ENCODE peak calls at places on chromosomes 16 and 17, in six cellular contexts. Q is prostate gland; H is heart right ventricle; B is astrocyte; S is CD8-positive, alpha-beta memory T cell; M is WERI-Rb-1. U is an unnamed sample.

GRCh38 chr16:67395105-67395457 is 1.8 kb upstream of the TPPP3 start:
- DNase-seq in Q (no peak), H (no peak), B (no peak), S (no peak), M (no peak), U (no peak)

GRCh38 chr16:27367463-27368357 is 34.3 kb upstream of the IL21R start:
- DNase-seq in Q (peak; percentile 65), H (peak; percentile 82), B (peak; percentile 29), S (peak; percentile 95), M (peak; percentile 85), U (peak; percentile 95)

GRCh38 chr17:45680360-45680759 is 103.8 kb upstream of the CRHR1 start:
- DNase-seq in Q (no peak), H (no peak), B (no peak), S (no peak), M (no peak), U (no peak)

GRCh38 chr16:54489225-54489781 is 202.7 kb upstream of the IRX3 start:
- DNase-seq in Q (no peak), H (no peak), B (no peak), S (no peak), M (no peak), U (no peak)

GRCh38 chr17:65660947-65661346 is 99.5 kb upstream of the AXIN2 start:
- DNase-seq in Q (no peak), H (no peak), B (peak; percentile 36), S (no peak), M (no peak), U (no peak)

GRCh38 chr16:30372037-30372712 is 1.9 kb upstream of the TBC1D10B start:
- DNase-seq in Q (no peak), H (no peak), B (no peak), S (no peak), M (no peak), U (no peak)

GRCh38 chr16:58099956-58100300 is 29.3 kb downstream of the CFAP20 start:
- DNase-seq in Q (no peak), H (no peak), B (no peak), S (no peak), M (no peak), U (peak; percentile 19)

GRCh38 chr17:68709995-68710780 is 109.0 kb upstream of the FAM20A start:
- DNase-seq in Q (no peak), H (no peak), B (no peak), S (no peak), M (no peak), U (no peak)

GRCh38 chr17:66276328-66276937 is 26.0 kb upstream of the PRKCA start:
- DNase-seq in Q (no peak), H (no peak), B (peak; percentile 67), S (no peak), M (no peak), U (no peak)

GRCh38 chr17:15649861-15650391 is 30.4 kb upstream of the FBXW10B start:
- DNase-seq in Q (no peak), H (no peak), B (peak; percentile 47), S (no peak), M (no peak), U (no peak)

GRCh38 chr17:75271955-75272847 is 1.2 kb upstream of the MIF4GD start:
- DNase-seq in Q (peak; percentile 17), H (peak; percentile 70), B (no peak), S (peak; percentile 47), M (peak; percentile 23), U (peak; percentile 70)

GRCh38 chr17:14428640-14429029 is 127.8 kb downstream of the HS3ST3B1 start:
- DNase-seq in Q (no peak), H (no peak), B (no peak), S (peak; percentile 48), M (no peak), U (peak; percentile 16)

GRCh38 chr16:48958681-48959080 is 323.0 kb downstream of the CBLN1 start:
- DNase-seq in Q (no peak), H (no peak), B (peak; percentile 44), S (no peak), M (no peak), U (no peak)

GRCh38 chr17:63170795-63171194 is 204.8 kb downstream of the TANC2 start:
- DNase-seq in Q (no peak), H (no peak), B (no peak), S (no peak), M (no peak), U (no peak)

GRCh38 chr17:83014297-83014696 is 65.1 kb upstream of the METRNL start:
- DNase-seq in Q (no peak), H (no peak), B (no peak), S (no peak), M (no peak), U (peak; percentile 48)

DNA sequence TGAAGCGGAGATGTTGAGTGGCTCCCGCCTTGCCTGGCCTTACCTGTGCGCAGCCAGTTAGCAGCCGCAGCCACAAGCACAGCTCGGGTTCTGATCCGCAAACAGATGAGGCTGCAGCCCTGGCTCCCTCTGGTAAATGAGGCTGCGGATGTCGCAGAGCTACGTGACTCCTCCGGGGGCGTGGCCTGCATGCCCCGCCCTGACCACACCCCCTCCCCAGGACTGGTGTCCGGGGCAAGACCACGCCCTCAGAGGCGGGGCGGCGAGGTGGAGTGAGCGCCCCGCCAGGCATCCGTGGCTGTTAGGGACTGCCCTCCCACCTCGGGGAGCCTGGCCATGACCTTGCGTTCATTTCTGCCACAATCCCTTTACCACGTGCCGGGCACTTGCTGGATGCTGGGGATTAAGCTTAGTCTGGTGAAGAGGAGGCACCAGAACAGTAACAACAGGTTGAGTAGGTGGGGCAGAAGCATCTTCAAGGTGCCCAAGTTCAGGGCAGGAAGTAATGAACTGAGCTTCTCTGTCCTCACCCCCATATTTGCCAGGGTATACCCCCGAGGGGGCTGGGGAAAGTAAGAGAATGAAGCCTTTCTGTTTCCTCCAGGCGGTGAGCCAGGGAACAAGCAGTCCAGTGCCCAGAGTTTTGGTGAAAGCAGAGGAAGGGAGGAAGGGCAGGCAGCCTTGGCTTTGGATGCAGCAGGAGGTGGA is at the start of gene ALDOC:
- DNase-seq in Q (peak; percentile 98), H (peak; percentile 98), B (peak; percentile 73), S (peak; percentile 99), M (peak; percentile 84), U (peak; percentile 99)
- H3K4me3 ChIP-seq in Q (no peak within 1 kb of the TSS), H (peak within 1 kb of the TSS; percentile 14), B (no peak within 1 kb of the TSS), S (peak within 1 kb of the TSS; percentile 42), M (no peak within 1 kb of the TSS), U (peak within 1 kb of the TSS; percentile 27)

DNA sequence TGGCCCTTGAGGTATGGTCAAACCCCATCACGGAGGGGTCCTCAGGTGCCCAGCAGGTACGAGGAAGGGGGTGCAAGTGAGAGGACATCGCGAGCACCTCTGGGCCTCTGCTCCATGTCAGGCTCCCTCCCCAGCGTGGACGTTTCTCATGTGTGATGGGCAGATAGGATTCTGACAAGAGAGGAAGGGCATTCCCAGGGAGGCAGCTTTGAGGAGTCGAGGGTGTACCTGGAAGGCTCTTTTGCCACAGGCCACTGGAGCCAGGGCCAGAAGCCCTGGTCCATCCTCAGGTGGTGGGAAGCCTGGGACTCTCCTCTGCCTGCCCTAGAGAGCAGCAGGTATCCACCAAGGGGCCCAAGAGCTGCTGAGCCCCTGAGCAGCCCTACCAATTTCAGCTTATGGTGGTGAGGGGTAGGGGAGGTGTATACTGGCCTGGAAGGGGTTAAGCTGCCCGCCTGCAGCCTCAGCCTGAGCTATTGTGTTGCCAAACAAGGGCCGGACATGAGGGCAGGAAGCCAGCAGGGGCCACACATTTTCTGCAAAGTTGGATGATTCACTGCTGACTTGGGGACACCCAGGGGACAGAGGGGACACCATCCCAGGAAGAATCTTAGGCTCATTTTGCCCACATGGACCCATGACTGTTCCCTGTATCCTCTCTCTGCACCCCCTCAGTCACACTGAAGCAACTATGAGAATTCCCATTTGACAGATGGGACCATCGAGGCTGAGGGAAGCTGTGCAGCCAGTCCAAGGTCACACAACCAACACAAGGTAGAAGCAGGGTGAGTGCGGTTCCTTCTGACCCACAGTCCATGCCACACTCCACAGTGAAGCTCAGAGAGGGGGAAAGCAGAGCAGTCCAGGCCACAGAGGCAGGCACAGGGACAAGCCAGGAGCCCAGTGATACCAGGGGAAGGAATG is 1.7 kb downstream of the CDH5 start:
- DNase-seq in Q (no peak), H (no peak), B (no peak), S (no peak), M (no peak), U (peak; percentile 78)
- H3K4me3 ChIP-seq in Q (no peak overlapping the region), H (peak overlapping the region; percentile 49), B (no peak overlapping the region), S (no peak overlapping the region), M (no peak overlapping the region), U (no peak overlapping the region)

GRCh38 chr17:76536511-76537287 is 810 bp downstream of the CYGB start:
- DNase-seq in Q (no peak), H (no peak), B (no peak), S (no peak), M (no peak), U (peak; percentile 68)
- H3K4me3 ChIP-seq in Q (peak overlapping the region; percentile 27), H (peak overlapping the region; percentile 55), B (no peak overlapping the region), S (no peak overlapping the region), M (no peak overlapping the region), U (peak overlapping the region; percentile 61)

GRCh38 chr17:77142689-77143088 is 1.9 kb downstream of the SEC14L1 start:
- DNase-seq in Q (peak; percentile 34), H (no peak), B (no peak), S (no peak), M (no peak), U (no peak)

GRCh38 chr17:77143306-77143705 is 2.5 kb downstream of the SEC14L1 start:
- DNase-seq in Q (no peak), H (no peak), B (no peak), S (no peak), M (no peak), U (no peak)

GRCh38 chr17:77145635-77146632 is 5.2 kb downstream of the SEC14L1 start:
- DNase-seq in Q (peak; percentile 30), H (peak; percentile 46), B (peak; percentile 80), S (no peak), M (no peak), U (no peak)

GRCh38 chr17:77145209-77145608 is 4.4 kb downstream of the SEC14L1 start:
- DNase-seq in Q (no peak), H (no peak), B (no peak), S (no peak), M (no peak), U (no peak)

DNA sequence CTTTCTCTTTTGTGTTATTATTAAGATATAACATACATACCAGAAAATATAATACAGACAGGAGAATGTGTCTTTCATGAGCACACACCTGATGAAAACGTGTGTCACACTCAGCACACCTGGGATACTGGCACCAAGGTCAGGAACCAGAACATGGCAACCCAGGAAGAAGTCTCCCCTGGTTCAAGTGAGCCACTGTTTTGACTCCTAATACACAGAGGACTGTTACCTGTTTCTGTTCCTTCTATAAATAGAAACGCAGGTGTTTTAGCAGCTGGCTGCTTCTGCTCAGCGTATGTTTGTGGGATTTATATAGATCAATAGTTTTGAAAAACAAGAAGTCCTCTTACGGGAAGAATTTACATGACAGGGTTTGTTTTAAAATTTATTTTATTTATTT is 3.5 kb downstream of the SEC14L1 start:
- DNase-seq in Q (no peak), H (no peak), B (no peak), S (no peak), M (no peak), U (no peak)
- H3K4me3 ChIP-seq in Q (no peak overlapping the region), H (peak overlapping the region; percentile 85), B (no peak overlapping the region), S (no peak overlapping the region), M (no peak overlapping the region), U (no peak overlapping the region)

GRCh38 chr17:47624727-47625068 is 25.0 kb upstream of the KPNB1 start:
- DNase-seq in Q (no peak), H (no peak), B (no peak), S (no peak), M (no peak), U (no peak)
- H3K4me3 ChIP-seq in Q (no peak overlapping the region), H (no peak overlapping the region), B (no peak overlapping the region), S (no peak overlapping the region), M (no peak overlapping the region), U (no peak overlapping the region)

U was measured in H7.